ENCODE peak calls at places on chromosome 7, in five cellular contexts. B, K, O, M and G are unnamed samples.

GRCh38 chr7:46414946-46415345 is 493.9 kb upstream of the IGFBP3 start:
- DNase-seq in B (no peak), K (no peak), O (no peak), M (peak), G (no peak)

GRCh38 chr7:117412390-117412789 is 14.9 kb downstream of the ASZ1 start:
- DNase-seq in B (no peak), K (no peak), O (no peak), M (no peak), G (no peak)

GRCh38 chr7:138477081-138477578 is 17.1 kb downstream of the TRIM24 start:
- DNase-seq in B (no peak), K (no peak), O (no peak), M (no peak), G (no peak)

GRCh38 chr7:128321044-128321422 is 22.7 kb downstream of the RBM28 start:
- DNase-seq in B (no peak), K (no peak), O (no peak), M (no peak), G (no peak)

GRCh38 chr7:105346593-105347322 is 42.0 kb downstream of the SRPK2 start:
- DNase-seq in B (no peak), K (no peak), O (no peak), M (no peak), G (no peak)

GRCh38 chr7:13021566-13021965 is 334.1 kb downstream of the ARL4A start:
- DNase-seq in B (no peak), K (no peak), O (no peak), M (no peak), G (no peak)

GRCh38 chr7:129771201-129771927 is 159.8 kb downstream of the NRF1 start:
- DNase-seq in B (no peak), K (no peak), O (peak), M (no peak), G (no peak)

GRCh38 chr7:111784971-111785575 is 222.8 kb upstream of the IMMP2L start:
- DNase-seq in B (no peak), K (no peak), O (no peak), M (no peak), G (no peak)

GRCh38 chr7:117247809-117248208 is 75.0 kb downstream of the WNT2 start:
- DNase-seq in B (no peak), K (no peak), O (no peak), M (no peak), G (no peak)

GRCh38 chr7:149005427-149006344 is 22.6 kb downstream of the PDIA4 start:
- DNase-seq in B (peak), K (peak), O (peak), M (peak), G (no peak)

GRCh38 chr7:67636363-67637355 is 640.0 kb downstream of the TYW1 start:
- DNase-seq in B (no peak), K (no peak), O (peak), M (no peak), G (no peak)

GRCh38 chr7:117019786-117020604 is 66.7 kb downstream of the ST7 start:
- DNase-seq in B (peak), K (peak), O (peak), M (peak), G (peak)

GRCh38 chr7:136050462-136050847 is 73.3 kb upstream of the MTPN start:
- DNase-seq in B (no peak), K (no peak), O (no peak), M (no peak), G (no peak)

GRCh38 chr7:67518580-67518979 is 521.9 kb downstream of the TYW1 start:
- DNase-seq in B (no peak), K (peak), O (no peak), M (no peak), G (no peak)

GRCh38 chr7:136883046-136883445 is 14.6 kb downstream of the CHRM2 start:
- DNase-seq in B (no peak), K (no peak), O (peak), M (no peak), G (no peak)

GRCh38 chr7:139169816-139170215 is 60.3 kb upstream of the ZC3HAV1 start:
- DNase-seq in B (no peak), K (no peak), O (no peak), M (no peak), G (no peak)

GRCh38 chr7:23662124-23662982 is 17.6 kb upstream of the FAM221A start:
- DNase-seq in B (no peak), K (no peak), O (peak), M (no peak), G (no peak)
- H3K27ac ChIP-seq in B (no peak), K (no peak), O (no peak), M (no peak), G (no peak)

GRCh38 chr7:5631752-5632151 is 149.7 kb downstream of the RNF216 start:
- DNase-seq in B (no peak), K (no peak), O (no peak), M (no peak), G (no peak)

GRCh38 chr7:5630670-5631069 is 150.8 kb downstream of the RNF216 start:
- DNase-seq in B (no peak), K (no peak), O (no peak), M (no peak), G (no peak)

GRCh38 chr7:5629941-5630340 is 151.5 kb downstream of the RNF216 start:
- DNase-seq in B (no peak), K (peak), O (peak), M (peak), G (no peak)

GRCh38 chr7:5633161-5634106 is 148.0 kb downstream of the RNF216 start:
- DNase-seq in B (no peak), K (no peak), O (peak), M (no peak), G (no peak)

DNA sequence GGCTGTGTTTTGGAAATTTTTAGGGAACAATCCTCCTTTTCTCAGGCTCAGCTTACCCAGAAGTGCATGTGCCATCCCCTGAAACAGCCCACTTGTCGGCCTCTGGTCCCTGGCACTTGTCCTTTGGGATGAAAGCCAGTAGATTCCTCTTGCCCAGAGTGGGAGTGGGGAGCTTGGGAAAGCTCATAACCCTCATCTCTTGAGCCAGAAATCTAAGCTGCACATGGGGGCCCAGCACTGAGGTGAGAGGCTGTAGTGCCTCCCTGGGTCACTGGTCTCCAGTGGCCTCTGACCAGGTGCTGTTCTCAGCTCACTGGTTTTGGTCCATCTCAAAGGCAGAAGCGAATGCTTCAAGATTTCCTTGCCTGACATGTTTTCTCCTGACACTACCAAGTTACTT is 150.3 kb downstream of the RNF216 start:
- DNase-seq in B (no peak), K (no peak), O (no peak), M (no peak), G (no peak)
- H3K27ac ChIP-seq in B (no peak), K (no peak), O (no peak), M (no peak), G (no peak)

DNA sequence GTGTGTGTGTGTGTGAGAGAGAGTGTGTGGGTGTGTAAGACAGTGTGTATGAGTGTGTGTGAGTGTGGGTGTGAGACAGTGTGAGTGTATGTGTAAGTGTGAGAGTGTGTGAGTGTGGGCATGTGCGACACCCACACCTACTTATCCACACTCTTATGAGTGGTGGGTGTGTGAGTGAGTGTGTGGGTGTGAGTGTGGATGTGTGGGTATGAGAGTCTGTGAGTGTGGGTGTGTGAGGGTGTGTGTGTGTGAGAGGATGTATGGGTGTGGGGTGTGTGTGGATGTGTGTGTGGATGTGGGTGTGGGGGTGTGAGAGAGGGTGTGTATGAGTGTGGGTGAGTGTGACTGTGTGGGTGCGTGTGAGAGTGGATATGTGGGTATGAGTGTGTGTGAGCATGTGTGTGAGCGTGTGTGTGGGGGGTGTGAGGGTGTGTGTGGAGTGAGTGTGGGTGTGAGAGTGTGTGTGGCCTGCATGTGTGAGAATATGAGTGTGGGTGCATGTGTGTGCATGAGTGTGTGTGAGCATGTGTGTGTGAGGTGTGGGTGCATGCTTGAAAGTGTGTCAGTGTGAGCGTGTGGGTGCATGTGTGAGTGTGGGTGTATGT is 15.1 kb downstream of the VWC2 start:
- DNase-seq in B (no peak), K (no peak), O (no peak), M (no peak), G (no peak)
- H3K27ac ChIP-seq in B (no peak), K (no peak), O (no peak), M (no peak), G (no peak)

DNA sequence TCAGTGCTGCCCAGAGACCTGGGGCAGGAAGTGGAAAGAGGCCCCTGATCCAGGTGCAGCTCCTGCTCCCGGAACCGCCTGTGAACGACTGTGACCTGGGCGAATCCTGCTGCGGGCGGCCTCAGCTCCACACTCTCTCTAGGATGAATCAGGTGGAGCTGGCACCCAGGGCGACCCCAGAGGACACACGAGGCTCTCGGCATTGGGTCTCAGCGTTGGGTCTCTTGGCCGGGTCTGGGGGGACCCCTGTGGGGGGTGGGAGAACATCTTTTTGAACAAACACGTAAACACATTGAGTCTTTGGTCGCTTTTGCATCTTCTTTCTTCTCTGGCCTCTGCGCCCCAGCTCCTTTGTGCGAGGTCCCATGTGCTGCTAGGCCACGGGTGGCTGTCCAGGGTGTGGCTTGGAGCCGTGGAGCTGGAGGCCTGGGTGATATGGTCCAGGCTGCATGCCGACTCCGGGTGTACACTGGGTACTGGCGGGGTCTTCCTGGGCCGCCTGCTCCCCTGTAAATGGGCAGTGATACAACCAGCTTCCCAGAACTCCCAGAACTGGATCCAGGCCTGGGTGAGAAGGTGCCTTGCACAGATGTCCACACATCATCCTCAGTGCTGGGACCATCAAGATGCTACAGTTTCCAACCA is 435.8 kb downstream of the DNAJB6 start:
- DNase-seq in B (no peak), K (no peak), O (no peak), M (no peak), G (no peak)
- H3K27ac ChIP-seq in B (no peak), K (no peak), O (no peak), M (no peak), G (no peak)

GRCh38 chr7:70726951-70727378 is 405.0 kb upstream of the GALNT17 start:
- DNase-seq in B (no peak), K (no peak), O (no peak), M (no peak), G (no peak)
- H3K27ac ChIP-seq in B (no peak), K (no peak), O (no peak), M (no peak), G (no peak)

GRCh38 chr7:929311-929711 is 25.2 kb downstream of the ADAP1 start:
- DNase-seq in B (no peak), K (peak), O (no peak), M (no peak), G (peak)

GRCh38 chr7:925601-926000 is 28.9 kb downstream of the ADAP1 start:
- DNase-seq in B (no peak), K (no peak), O (no peak), M (no peak), G (no peak)

GRCh38 chr7:924541-925231 is 29.8 kb downstream of the ADAP1 start:
- DNase-seq in B (no peak), K (no peak), O (no peak), M (no peak), G (no peak)

GRCh38 chr7:927031-927671 is 27.3 kb downstream of the ADAP1 start:
- DNase-seq in B (no peak), K (no peak), O (no peak), M (no peak), G (peak)

DNA sequence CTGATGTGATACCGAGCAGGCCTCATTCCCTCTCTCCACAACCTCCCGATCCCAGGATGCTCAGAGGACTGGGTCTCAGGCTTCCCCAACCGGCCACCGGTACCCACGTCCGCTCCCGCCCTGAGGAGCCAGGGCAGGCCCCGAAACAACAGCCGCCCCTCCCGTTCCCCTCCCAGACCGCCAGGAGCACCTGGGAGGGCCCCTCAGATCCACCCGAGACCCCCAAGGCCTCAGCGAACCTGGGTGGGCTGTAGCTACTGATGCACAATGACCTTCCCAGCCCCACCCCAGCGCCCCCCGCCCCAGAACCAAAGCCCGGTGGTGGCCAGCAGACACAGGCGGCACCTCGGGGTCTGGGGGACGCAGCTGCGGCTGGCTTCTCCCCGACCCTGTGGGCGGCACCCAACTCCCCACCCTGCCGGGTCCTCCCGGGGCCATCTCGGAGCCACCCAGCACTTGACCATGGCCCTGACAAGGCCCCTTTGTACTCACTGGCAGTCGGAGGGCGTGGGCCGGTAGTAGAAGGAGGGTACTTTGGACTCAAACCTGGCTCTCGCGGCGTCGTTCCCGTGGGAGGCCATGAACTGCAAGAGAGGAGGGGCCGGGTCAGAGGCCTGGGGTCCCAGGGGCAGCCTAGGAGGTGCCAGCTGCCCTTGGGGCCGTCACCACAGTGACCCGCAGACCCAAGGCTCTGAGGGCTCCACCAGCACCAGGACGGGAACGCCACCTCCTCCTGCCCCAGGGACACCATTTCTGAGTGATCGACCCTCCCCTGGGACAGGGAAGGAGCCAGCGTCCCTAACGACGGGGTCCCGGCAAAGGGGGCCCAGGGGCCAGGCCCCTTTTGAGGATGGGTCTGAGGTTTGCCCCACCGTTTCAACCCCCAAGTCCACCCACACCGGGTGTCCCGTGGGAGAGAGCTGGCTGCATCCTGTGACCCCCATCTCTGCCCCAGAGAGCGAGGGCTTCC is 28.1 kb downstream of the ADAP1 start:
- DNase-seq in B (no peak), K (no peak), O (no peak), M (no peak), G (peak)
- H3K27ac ChIP-seq in B (no peak), K (no peak), O (no peak), M (no peak), G (peak)